ENCODE peak calls at places on chromosomes 3 and 15, in seven cellular contexts. U is activated naive CD4-positive, alpha-beta T cell treated with Interleukin-2 at 50 U/mL for 16 hours; I is keratinocyte; M is stimulated activated naive CD8-positive, alpha-beta T cell treated with anti-CD3 and anti-CD28 coated beads, Interleukin-15, amount 100 ng/mL, for 72 hours; D is testis; E is activated T-cell treated with anti-CD3 and anti-CD28 coated beads for 4 hours; J is HEK293T. N is an unnamed sample.

GRCh38 chr3:151969026-151969658 is 95.7 kb downstream of the SUCNR1 start:
- DNase-seq in U (no peak), I (no peak), M (no peak), D (no peak), E (no peak), J (no peak), N (no peak)

GRCh38 chr3:194381460-194381875 is 11.9 kb upstream of the LRRC15 start:
- DNase-seq in U (no peak), I (no peak), M (no peak), D (no peak), E (no peak), J (no peak), N (no peak)

GRCh38 chr15:39502048-39502447 is 78.8 kb upstream of the THBS1 start:
- DNase-seq in U (no peak), I (peak; percentile 95), M (no peak), D (no peak), E (no peak), J (no peak), N (no peak)

GRCh38 chr15:52100807-52101206 is 11.8 kb downstream of the BCL2L10 start:
- DNase-seq in U (no peak), I (no peak), M (no peak), D (peak; percentile 38), E (no peak), J (no peak), N (peak; percentile 84)

GRCh38 chr3:37150621-37151020 is 23.8 kb downstream of the LRRFIP2 start:
- DNase-seq in U (no peak), I (no peak), M (no peak), D (no peak), E (no peak), J (no peak), N (no peak)

GRCh38 chr3:41638381-41638780 is 323.5 kb downstream of the ULK4 start:
- DNase-seq in U (no peak), I (no peak), M (no peak), D (no peak), E (no peak), J (no peak), N (no peak)

GRCh38 chr3:99394831-99395733 is 243.3 kb upstream of the COL8A1 start:
- DNase-seq in U (no peak), I (peak; percentile 56), M (no peak), D (no peak), E (no peak), J (no peak), N (no peak)

GRCh38 chr3:53303957-53304356 is 43.4 kb downstream of the DCP1A start:
- DNase-seq in U (no peak), I (no peak), M (no peak), D (peak; percentile 69), E (no peak), J (no peak), N (no peak)

GRCh38 chr15:27449041-27449440 is 478.1 kb downstream of the GABRG3 start:
- DNase-seq in U (no peak), I (no peak), M (no peak), D (no peak), E (no peak), J (no peak), N (no peak)

GRCh38 chr3:129665024-129665768 is 58.7 kb upstream of the PLXND1 start:
- DNase-seq in U (no peak), I (peak; percentile 62), M (no peak), D (no peak), E (no peak), J (no peak), N (no peak)

GRCh38 chr3:77348244-77348855 is 308.5 kb downstream of the ROBO2 start:
- DNase-seq in U (no peak), I (no peak), M (no peak), D (peak; percentile 48), E (no peak), J (peak; percentile 7), N (no peak)

GRCh38 chr15:70854669-70854976 is 666 bp upstream of the LARP6 start:
- DNase-seq in U (no peak), I (no peak), M (no peak), D (no peak), E (no peak), J (no peak), N (no peak)

GRCh38 chr15:92226020-92226612 is 167.6 kb upstream of the ST8SIA2 start:
- DNase-seq in U (no peak), I (no peak), M (peak; percentile 15), D (peak; percentile 16), E (no peak), J (peak; percentile 24), N (no peak)

GRCh38 chr3:40962721-40963120 is 236.6 kb upstream of the CTNNB1 start:
- DNase-seq in U (no peak), I (no peak), M (no peak), D (no peak), E (no peak), J (no peak), N (no peak)

GRCh38 chr3:189057369-189057768 is 114.4 kb upstream of the TPRG1 start:
- DNase-seq in U (no peak), I (no peak), M (no peak), D (no peak), E (no peak), J (no peak), N (no peak)

GRCh38 chr15:64938192-64938591 is 26.5 kb downstream of the ANKDD1A start:
- DNase-seq in U (no peak), I (no peak), M (no peak), D (no peak), E (no peak), J (no peak), N (no peak)

GRCh38 chr15:98755781-98756180 is 107.4 kb downstream of the IGF1R start:
- DNase-seq in U (no peak), I (no peak), M (no peak), D (no peak), E (no peak), J (no peak), N (no peak)

GRCh38 chr3:171129827-171130226 is 103.3 kb upstream of the SLC2A2 start:
- DNase-seq in U (no peak), I (no peak), M (no peak), D (no peak), E (no peak), J (no peak), N (no peak)

GRCh38 chr3:196837819-196838420 is 29.8 kb upstream of the SENP5 start:
- DNase-seq in U (peak; percentile 75), I (peak; percentile 17), M (peak; percentile 68), D (peak; percentile 75), E (peak; percentile 66), J (peak; percentile 56), N (no peak)

GRCh38 chr3:186570941-186571643 is 572 bp downstream of the DNAJB11 start:
- DNase-seq in U (no peak), I (no peak), M (no peak), D (no peak), E (no peak), J (no peak), N (no peak)

GRCh38 chr3:81968628-81969027 is 207.2 kb upstream of the GBE1 start:
- DNase-seq in U (no peak), I (no peak), M (no peak), D (no peak), E (no peak), J (no peak), N (no peak)

N was measured in RWPE2.